ENCODE peak calls at places on chromosomes 12 and 14, in four cellular contexts. U is transverse colon, K is heart right ventricle, X is thyroid gland. Q is an unnamed sample.

GRCh38 chr14:94571950-94572349 is 9.3 kb upstream of the SERPINA5 start:
- DNase-seq in U (no peak), K (no peak), X (no peak), Q (no peak)

GRCh38 chr12:124536613-124537012 is 30.8 kb downstream of the NCOR2 start:
- DNase-seq in X (no peak), K (no peak), U (no peak), Q (no peak)

GRCh38 chr12:13631873-13632272 is 349.5 kb downstream of the GRIN2B start:
- DNase-seq in X (no peak), K (no peak), U (no peak), Q (no peak)

GRCh38 chr14:90060312-90060964 is 1.4 kb upstream of the KCNK13 start:
- DNase-seq in X (peak), U (peak), K (peak), Q (no peak)

GRCh38 chr14:54664961-54665360 is 98.0 kb downstream of the SAMD4A start:
- DNase-seq in K (no peak), U (no peak), X (no peak), Q (no peak)

GRCh38 chr12:6416596-6416995 is 28.2 kb upstream of the CD27 start:
- DNase-seq in X (no peak), U (no peak), K (no peak), Q (no peak)

GRCh38 chr12:92140919-92141536 is 4.6 kb downstream of the BTG1 start:
- DNase-seq in K (no peak), X (no peak), U (no peak), Q (no peak)

GRCh38 chr14:101713641-101714349 is 47.7 kb upstream of the PPP2R5C start:
- DNase-seq in X (no peak), U (no peak), K (no peak), Q (no peak)

GRCh38 chr12:105069936-105070702 is 14.1 kb downstream of the ALDH1L2 start:
- DNase-seq in X (no peak), U (no peak), K (no peak), Q (no peak)

GRCh38 chr14:102055181-102055901 is 31.5 kb downstream of the HSP90AA1 start:
- DNase-seq in K (no peak), U (no peak), X (no peak), Q (peak)

GRCh38 chr12:33472299-33472698 is 32.7 kb upstream of the SYT10 start:
- DNase-seq in U (no peak), K (no peak), X (no peak), Q (no peak)

GRCh38 chr12:118436986-118437385 is 60.6 kb downstream of the SUDS3 start:
- DNase-seq in K (no peak), X (no peak), U (no peak), Q (no peak)

GRCh38 chr12:106910202-106910601 is 45.5 kb upstream of the TMEM263 start:
- DNase-seq in K (no peak), X (no peak), U (no peak), Q (no peak)

GRCh38 chr12:82625523-82625922 is 61.2 kb upstream of the TMTC2 start:
- DNase-seq in U (no peak), X (no peak), K (no peak), Q (no peak)

GRCh38 chr12:27220057-27220987 is 23.8 kb upstream of the STK38L start:
- DNase-seq in K (no peak), U (no peak), X (no peak), Q (no peak)

GRCh38 chr12:55631056-55631455 is 5.6 kb upstream of the OR10P1 start:
- DNase-seq in X (no peak), U (no peak), K (no peak), Q (no peak)

GRCh38 chr14:67477926-67478915 is 10.3 kb downstream of the TMEM229B start:
- DNase-seq in K (no peak), X (peak), U (no peak), Q (no peak)

GRCh38 chr12:121738340-121738858 is 25.8 kb downstream of the TMEM120B start:
- DNase-seq in U (no peak), X (no peak), K (no peak), Q (no peak)

GRCh38 chr14:73833530-73834257 is 17.9 kb upstream of the PTGR2 start:
- DNase-seq in X (peak), K (peak), U (no peak), Q (no peak)
- H3K4me3 ChIP-seq in X (no peak), K (no peak), U (no peak), Q (no peak)

GRCh38 chr14:28677381-28677780 is 89.2 kb upstream of the FOXG1 start:
- DNase-seq in K (no peak), U (no peak), X (no peak), Q (no peak)
- H3K27ac ChIP-seq in K (no peak), U (no peak), X (no peak), Q (no peak)

DNA sequence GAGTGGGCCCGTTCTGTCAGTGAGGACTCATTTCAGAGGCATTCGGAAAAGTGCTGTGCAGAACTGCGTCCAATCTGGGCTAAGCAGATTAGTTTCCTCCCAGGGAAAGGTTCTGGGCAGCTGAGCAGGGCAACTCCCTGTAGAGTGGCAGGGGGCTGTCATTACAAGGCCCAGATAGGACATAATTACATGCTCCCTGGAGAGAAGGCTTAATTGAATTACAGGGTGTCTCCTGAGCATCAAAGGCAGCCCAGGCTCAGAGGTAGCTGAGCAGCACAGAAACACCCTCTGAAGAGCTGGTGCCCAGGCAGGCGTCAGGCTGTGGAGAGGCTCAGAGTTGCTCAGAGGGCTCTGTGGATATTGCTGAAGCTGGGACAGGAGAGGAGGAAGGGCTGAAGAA is 36.0 kb downstream of the SLC8A3 start:
- DNase-seq in X (no peak), K (no peak), U (no peak), Q (no peak)
- H3K4me3 ChIP-seq in X (no peak), K (no peak), U (no peak), Q (no peak)

GRCh38 chr12:11765421-11765816 is 115.9 kb downstream of the ETV6 start:
- DNase-seq in K (no peak), X (no peak), U (no peak), Q (no peak)
- H3K27ac ChIP-seq in K (peak), X (no peak), U (peak), Q (peak)

GRCh38 chr12:916240-916639 is 33.3 kb downstream of the RAD52 start:
- DNase-seq in K (no peak), X (peak), U (peak), Q (no peak)
- H3K4me3 ChIP-seq in K (no peak), X (no peak), U (no peak), Q (no peak)

GRCh38 chr14:24818054-24818822 is 184.2 kb upstream of the GZMB start:
- DNase-seq in X (peak), U (peak), K (no peak), Q (no peak)
- H3K27ac ChIP-seq in X (peak), U (peak), K (peak), Q (no peak)

DNA sequence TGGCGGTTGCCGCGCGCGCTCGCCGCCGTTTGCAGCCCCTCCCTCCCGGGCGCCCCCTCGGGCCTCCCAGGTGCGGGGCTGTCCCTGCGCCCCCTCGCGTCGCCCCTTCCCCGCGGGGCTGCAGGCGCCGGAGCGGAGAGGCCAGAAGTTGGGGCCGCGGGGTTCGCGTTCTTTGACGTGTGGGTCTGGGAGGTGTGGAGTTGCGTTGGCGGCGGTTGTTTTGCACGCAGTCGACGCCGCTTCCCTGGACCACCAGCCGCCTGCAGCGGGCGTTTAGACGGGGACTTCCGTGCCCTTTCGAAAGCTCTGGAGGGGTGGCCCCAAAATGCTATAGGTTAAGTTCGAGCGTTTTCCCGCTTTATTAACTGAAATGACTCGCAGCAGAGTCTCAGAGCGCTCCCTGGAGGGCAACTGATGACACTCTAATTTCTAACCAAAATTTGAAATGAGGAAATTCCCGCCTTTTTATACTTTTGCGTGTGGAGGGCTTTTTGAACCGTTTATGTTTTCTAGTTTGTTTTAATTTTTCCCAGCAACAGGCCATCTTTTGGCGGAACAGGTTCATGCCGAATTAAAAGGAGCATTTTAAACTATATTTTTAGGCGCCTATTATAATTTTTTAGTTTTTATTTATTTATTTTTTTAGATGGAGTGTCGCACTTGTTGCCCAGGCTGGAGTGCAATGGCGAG is 939 bp downstream of the TMPO start:
- DNase-seq in U (peak), X (peak), K (peak), Q (peak)
- H3K4me3 ChIP-seq in U (peak), X (peak), K (peak), Q (peak)

GRCh38 chr12:57232156-57232756 is 2.7 kb downstream of the SHMT2 start:
- DNase-seq in X (no peak), K (no peak), U (no peak), Q (no peak)
- H3K27ac ChIP-seq in X (no peak), K (no peak), U (no peak), Q (no peak)

DNA sequence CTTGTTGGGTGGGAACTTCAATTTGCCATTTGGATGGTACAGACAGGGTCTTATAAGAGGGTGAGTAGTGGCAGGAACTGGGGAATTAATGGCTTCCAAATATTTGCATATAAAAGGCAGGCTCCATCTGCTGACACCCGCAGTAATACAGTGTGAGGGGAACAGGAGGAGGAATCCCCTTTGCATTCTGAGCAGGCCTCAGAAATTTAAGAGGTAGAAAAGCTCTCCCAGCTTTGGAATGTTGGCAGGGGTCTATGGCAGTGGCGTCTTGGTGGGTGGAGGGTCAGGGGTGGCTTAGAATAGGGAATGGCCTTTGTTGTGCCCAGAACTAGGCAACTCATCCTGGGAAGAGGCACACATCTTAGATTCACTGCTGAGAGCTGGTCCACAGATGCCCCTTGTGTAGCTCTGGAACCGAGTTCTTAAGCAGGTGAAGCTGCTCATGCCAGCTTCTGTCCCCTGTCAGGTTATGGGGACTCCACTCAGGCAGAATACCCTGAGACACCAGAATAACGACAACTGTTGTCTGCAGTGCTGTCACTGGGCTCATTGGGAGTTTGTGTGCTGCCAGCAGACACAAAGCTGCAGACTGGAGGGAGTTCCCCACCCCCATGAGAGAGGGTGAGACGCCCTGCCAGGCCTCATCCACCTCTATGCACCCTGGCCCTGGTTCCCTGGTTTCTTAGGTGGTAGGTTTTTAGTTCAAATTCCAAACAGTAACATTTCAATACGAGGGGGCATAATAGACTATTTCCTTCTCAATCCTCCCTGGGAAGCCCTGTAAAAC is 190.1 kb downstream of the MON2 start:
- DNase-seq in X (peak), K (no peak), U (no peak), Q (no peak)
- H3K4me3 ChIP-seq in X (no peak), K (no peak), U (no peak), Q (no peak)

Q was measured in AG04450.